ENCODE peak calls at places on chromosomes 16 and 17, in four cellular contexts. G, P, O and E are unnamed samples.

GRCh38 chr16:64421515-64421914 is 700.3 kb downstream of the CDH11 start:
- DNase-seq in O (no peak), P (no peak), G (no peak), E (no peak)

GRCh38 chr17:81912441-81913309 is 1.5 kb upstream of the PCYT2 start:
- DNase-seq in G (no peak), O (no peak), P (no peak), E (no peak)

GRCh38 chr16:48158296-48158695 is 2.5 kb upstream of the ABCC12 start:
- DNase-seq in O (peak; percentile 45), G (no peak), P (no peak), E (no peak)

GRCh38 chr16:27264151-27264550 is 4.4 kb downstream of the NSMCE1 start:
- DNase-seq in G (no peak), O (peak; percentile 79), P (no peak), E (peak; percentile 70)

GRCh38 chr16:19753815-19754643 is 36.0 kb downstream of the IQCK start:
- DNase-seq in P (no peak), O (peak; percentile 86), G (no peak), E (no peak)

GRCh38 chr16:28596840-28597691 is at the start of gene SULT1A2:
- DNase-seq in G (peak; percentile 82), P (no peak), O (peak; percentile 56), E (no peak)

GRCh38 chr17:27153005-27153404 is 140.9 kb upstream of the WSB1 start:
- DNase-seq in O (no peak), P (peak; percentile 78), G (no peak), E (peak; percentile 87)

GRCh38 chr16:20901068-20901440 is 483 bp downstream of the LYRM1 start:
- DNase-seq in P (no peak), O (no peak), G (no peak), E (peak; percentile 92)

GRCh38 chr16:23064642-23065041 is 84.6 kb downstream of the USP31 start:
- DNase-seq in O (peak; percentile 78), P (no peak), G (no peak), E (peak; percentile 90)

DNA sequence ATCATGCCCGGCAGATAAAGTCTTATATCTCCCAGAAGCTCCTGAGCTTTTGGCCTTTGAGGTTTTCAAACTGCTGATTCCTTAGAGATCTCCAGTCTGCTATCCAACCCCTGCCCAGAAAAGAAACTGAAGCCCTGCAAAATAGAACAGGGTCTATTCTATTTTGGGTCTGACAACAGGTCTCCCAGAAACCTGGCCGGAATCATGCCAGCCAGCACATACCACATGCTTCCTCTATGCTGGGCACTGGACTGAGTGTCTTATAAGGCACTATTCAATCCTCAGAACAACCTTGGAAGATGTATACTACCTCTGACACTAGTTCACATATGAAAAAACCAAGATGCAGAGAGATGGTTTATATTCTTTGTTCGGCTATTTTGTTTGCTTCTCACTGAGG is 21.3 kb upstream of the GFOD2 start:
- DNase-seq in G (no peak), P (no peak), O (no peak), E (no peak)
- H3K27ac ChIP-seq in G (no peak overlapping the region), P (no peak overlapping the region), O (no peak overlapping the region), E (no peak overlapping the region)

DNA sequence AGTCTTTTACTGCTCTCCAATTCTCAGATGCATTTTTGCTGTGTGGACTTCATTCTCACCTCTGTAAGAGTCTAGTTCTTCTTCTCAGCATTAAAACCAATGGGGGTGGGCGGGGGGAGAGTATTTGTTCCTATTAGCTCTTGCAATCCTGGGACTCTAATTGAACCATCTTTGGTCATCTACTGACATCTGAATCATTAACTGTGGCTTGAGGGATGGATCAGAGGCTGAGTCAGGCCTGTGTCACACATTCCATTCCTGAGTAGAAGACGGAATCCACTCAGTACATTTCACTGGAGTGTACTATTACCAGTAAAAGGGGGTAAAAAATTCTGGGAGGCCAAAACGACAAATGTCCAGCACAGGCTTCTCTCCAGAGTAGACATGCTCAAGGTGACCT is 12.8 kb upstream of the ZNF23 start:
- DNase-seq in O (peak; percentile 47), G (no peak), P (no peak), E (no peak)
- H3K4me3 ChIP-seq in O (no peak overlapping the region), G (no peak overlapping the region), P (no peak overlapping the region), E (no peak overlapping the region)

GRCh38 chr17:50036455-50037320 is 19.2 kb upstream of the ITGA3 start:
- DNase-seq in O (no peak), P (no peak), G (no peak), E (no peak)
- H3K27ac ChIP-seq in O (no peak overlapping the region), P (no peak overlapping the region), G (no peak overlapping the region), E (peak overlapping the region; percentile 71)

DNA sequence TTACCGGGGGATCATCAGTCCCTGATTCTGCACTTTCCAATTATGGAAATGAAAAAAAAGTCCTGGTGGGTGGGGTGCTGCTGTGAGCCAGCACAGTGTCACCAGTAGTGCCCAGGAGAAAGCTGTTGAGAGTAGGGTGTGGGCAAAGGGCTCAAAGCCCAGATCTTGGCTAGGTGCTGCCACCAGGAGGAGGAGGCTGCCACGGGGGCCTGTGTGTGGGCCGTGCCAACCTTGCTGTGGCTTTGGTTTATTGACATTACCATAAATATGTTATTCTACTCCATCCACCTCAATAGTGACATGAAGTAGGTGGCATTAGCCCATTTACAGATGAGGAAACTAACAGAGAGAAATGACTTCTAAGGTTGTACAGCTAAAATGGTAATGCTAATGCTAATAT is 6.7 kb upstream of the PRPSAP2 start:
- DNase-seq in G (no peak), P (no peak), O (no peak), E (no peak)
- H3K4me3 ChIP-seq in G (no peak overlapping the region), P (no peak overlapping the region), O (no peak overlapping the region), E (no peak overlapping the region)

DNA sequence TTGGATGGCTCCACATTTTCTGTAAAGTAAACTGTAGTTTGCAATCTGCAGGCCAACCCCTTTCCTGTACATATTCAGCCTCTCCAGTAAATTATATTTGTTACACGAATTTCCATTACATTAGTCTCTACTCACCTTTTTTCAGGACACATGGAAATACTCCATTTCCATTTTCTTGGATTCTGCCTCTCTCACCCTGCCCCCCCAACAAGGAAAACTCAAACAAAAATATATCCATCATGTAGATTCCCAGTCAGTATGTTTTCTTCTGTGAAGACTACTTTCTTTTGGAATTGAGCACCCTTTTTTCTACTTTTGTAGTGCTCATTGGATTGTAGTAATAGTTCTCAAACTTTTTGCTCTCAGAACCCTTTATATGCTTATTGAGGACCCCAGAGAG is 2.9 kb downstream of the PPM1D start:
- DNase-seq in G (no peak), O (no peak), P (no peak), E (no peak)
- H3K27ac ChIP-seq in G (no peak overlapping the region), O (no peak overlapping the region), P (no peak overlapping the region), E (peak overlapping the region; percentile 98)

GRCh38 chr17:38605230-38605851 is 411 bp downstream of the SRCIN1 start:
- DNase-seq in P (no peak), G (no peak), O (no peak), E (no peak)
- H3K4me3 ChIP-seq in P (peak overlapping the region; percentile 72), G (no peak overlapping the region), O (peak overlapping the region; percentile 53), E (peak overlapping the region; percentile 69)